ENCODE peak calls at places on chromosomes 6 and 20, in four cellular contexts. Q is ovary, Y is tibial nerve, S is prostate gland. O is an unnamed sample.

GRCh38 chr20:51594206-51594998 is 51.9 kb upstream of the NFATC2 start:
- DNase-seq in Y (peak), S (no peak), Q (no peak), O (peak)

GRCh38 chr20:47748851-47749250 is 36.4 kb downstream of the SULF2 start:
- DNase-seq in Y (no peak), S (no peak), Q (no peak), O (no peak)

GRCh38 chr6:158416841-158417759 is 104.8 kb downstream of the TULP4 start:
- DNase-seq in Q (no peak), S (no peak), Y (no peak), O (no peak)

GRCh38 chr20:36086767-36087166 is 67.8 kb upstream of the EPB41L1 start:
- DNase-seq in Y (no peak), S (no peak), Q (no peak), O (no peak)

GRCh38 chr6:139583420-139583819 is 209.0 kb upstream of the CITED2 start:
- DNase-seq in Y (no peak), Q (no peak), S (no peak), O (no peak)

GRCh38 chr6:150334790-150335783 is 33.7 kb upstream of the IYD start:
- DNase-seq in Q (no peak), S (peak), Y (peak), O (peak)

GRCh38 chr20:63132131-63132714 is 83.7 kb downstream of the YTHDF1 start:
- DNase-seq in S (no peak), Q (no peak), Y (no peak), O (peak)

GRCh38 chr20:8089668-8090067 is 42.4 kb upstream of the PLCB1 start:
- DNase-seq in Y (no peak), S (no peak), Q (no peak), O (no peak)

GRCh38 chr6:157652601-157653363 is 170.3 kb upstream of the SNX9 start:
- DNase-seq in S (no peak), Q (no peak), Y (no peak), O (no peak)

GRCh38 chr6:89281779-89282246 is 33.3 kb downstream of the GABRR2 start:
- DNase-seq in Y (no peak), Q (no peak), S (no peak), O (no peak)

GRCh38 chr6:169473663-169474062 is 220.0 kb upstream of the THBS2 start:
- DNase-seq in Y (no peak), S (no peak), Q (no peak), O (no peak)

GRCh38 chr6:132604635-132605150 is 15.2 kb upstream of the TAAR5 start:
- DNase-seq in Y (no peak), Q (no peak), S (no peak), O (no peak)
- TF ChIP-seq POLR2A in Y (no peak), Q (no peak), S (no peak), O (no peak)

GRCh38 chr6:2625581-2625980 is 125.1 kb downstream of the MYLK4 start:
- DNase-seq in S (no peak), Y (no peak), Q (no peak), O (no peak)
- H3K27ac ChIP-seq in S (no peak), Y (no peak), Q (no peak), O (no peak)

DNA sequence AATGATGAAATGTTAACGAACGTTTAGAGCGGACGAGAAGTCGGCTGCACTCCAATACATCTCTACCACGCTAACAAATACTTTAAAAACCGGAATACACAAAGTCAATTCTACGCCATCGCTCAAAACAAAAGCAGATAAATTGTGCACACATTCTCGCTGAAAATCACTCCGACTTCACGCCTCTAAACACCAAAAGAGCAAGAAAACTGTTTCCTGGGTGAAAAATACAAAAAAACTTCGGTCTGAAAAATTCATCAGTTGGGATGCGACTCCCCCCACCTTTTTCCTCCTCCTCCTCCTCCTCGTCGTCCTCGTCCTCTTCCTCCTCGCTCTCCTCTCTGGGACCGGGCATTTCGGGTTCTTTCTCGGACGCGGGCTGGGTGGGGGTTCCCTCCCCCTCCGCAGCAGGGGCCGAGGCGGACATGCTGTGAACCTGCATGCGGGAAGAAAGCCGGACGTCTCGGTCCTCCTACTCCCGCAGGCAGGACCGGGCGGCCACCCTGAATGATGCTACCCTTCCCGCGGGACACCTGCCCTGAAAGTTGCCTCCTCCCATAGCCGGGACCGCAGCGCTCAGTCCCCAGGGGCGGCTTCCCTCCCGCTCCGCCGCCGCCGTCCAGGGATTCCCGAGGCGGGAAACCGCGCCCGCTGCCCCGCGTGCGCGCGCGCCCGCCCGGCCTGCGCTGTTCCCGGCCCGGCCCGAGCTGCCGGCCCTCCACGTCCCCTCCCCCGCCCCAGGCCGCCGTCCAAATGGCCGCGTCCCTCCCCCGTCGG is 581 bp downstream of the DEK start:
- DNase-seq in Y (peak), S (peak), Q (peak), O (no peak)
- TF ChIP-seq POLR2A in Y (no peak), S (no peak), Q (no peak), O (no peak)

GRCh38 chr6:34746104-34746846 is 11.0 kb upstream of the SNRPC start:
- DNase-seq in S (no peak), Y (no peak), Q (no peak), O (no peak)
- H3K27ac ChIP-seq in S (no peak), Y (no peak), Q (no peak), O (peak)

DNA sequence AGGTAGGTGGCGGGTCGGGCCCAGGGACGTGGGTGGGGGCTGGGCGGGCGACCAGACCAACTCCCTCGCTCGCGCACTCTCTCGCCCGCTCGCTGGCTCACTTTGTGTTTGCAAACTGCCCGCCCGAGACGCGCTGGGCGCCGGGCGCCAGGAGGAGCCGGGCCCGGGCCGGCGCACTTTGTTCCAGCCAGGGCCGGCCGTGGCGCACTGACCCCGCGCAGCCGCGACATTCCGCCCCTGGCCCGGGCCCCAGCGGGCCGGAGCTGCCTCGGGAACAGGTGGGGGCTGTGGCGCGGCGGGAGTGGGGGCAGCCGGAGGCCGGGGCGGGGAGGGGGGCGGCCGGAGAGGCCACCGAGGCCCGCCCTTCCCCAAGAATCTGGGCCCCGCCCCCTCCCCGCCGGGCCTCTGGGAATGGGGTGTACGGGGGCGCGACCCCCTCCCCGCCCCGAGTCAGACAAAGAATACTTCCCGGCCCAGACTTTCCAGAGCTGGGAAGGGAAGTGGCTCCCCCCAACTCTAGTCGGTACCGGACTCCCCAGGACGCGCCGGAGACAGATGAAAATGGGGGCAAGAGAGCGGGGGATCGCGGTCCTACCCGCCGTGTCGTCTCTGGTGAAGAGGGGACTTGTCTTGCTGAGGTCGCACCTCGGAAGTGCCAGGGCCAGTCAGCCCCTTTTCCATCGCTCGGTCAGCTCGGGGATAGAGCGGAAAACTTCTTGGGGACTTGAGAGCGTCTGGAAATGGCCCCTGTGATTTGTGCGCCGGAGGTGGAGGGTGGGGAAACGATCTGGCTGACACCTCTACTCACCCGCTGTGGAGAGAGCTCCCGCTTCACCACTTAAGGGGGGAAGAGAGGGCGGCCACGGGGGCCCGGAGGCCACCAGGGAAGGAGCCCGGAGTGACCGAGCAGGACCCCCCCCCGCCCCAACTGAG is 951 bp downstream of the FOXP4 start:
- DNase-seq in Y (no peak), S (no peak), Q (peak), O (peak)
- TF ChIP-seq POLR2A in Y (no peak), S (no peak), Q (no peak), O (no peak)

DNA sequence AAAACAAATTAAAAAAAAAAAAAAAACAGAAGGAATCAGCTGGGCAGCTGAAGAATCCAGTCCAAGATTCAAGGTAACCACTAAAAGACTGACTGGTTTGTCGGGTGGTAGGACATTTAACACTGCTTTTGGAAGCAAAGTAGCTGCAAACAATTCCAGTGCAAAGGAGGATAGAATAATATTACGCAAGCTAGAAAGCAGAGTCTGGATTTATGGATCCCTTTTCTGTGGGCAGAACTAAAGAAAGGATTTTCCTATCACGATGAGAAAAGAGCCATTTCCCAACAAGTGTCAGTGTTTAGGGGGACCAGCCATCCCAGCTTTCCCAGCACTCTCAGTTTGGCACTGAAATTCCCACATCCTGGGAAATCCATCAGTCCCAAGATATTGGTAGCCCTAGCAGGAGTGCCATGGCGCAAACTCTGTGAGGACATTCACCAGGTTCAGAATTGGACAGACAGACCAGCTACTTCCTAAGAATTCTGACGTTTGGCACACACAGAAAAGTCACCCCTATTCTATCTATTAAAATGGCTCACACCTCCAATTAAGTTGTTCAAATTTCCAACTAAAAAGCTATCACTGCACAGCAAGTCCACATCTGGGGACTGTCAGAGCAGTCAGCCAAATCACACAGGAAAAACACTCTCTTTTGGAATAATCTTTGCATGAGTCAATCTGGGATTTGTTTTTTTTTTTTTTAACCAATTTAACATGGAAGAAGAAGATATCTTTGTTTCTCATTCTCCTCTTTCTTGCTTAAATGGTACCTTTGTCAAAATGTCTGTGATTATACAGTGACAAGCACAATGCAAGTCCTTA is 356.8 kb upstream of the ARID1B start:
- DNase-seq in S (no peak), Q (no peak), Y (no peak), O (no peak)
- H3K27ac ChIP-seq in S (no peak), Q (no peak), Y (no peak), O (no peak)

GRCh38 chr6:33018904-33019303 is 9.5 kb upstream of the HLA-DOA start:
- DNase-seq in Y (peak), Q (peak), S (peak), O (no peak)
- TF ChIP-seq POLR2A in Y (no peak), Q (no peak), S (no peak), O (no peak)

GRCh38 chr20:41175201-41175651 is 37.9 kb downstream of the PLCG1 start:
- DNase-seq in Y (peak), Q (no peak), S (peak), O (peak)
- H3K27ac ChIP-seq in Y (peak), Q (peak), S (peak), O (peak)

GRCh38 chr6:163414367-163415175 is at the start of gene QKI:
- DNase-seq in Y (peak), Q (peak), S (peak), O (peak)
- TF ChIP-seq POLR2A in Y (peak), Q (peak), S (peak), O (no peak)

GRCh38 chr6:19638931-19639330 is 198.2 kb upstream of the ID4 start:
- DNase-seq in Q (no peak), Y (no peak), S (no peak), O (no peak)

GRCh38 chr6:19637010-19637409 is 200.2 kb upstream of the ID4 start:
- DNase-seq in Q (no peak), Y (no peak), S (no peak), O (no peak)
- H3K27ac ChIP-seq in Q (no peak), Y (no peak), S (no peak), O (no peak)